ENCODE peak calls at places on chromosomes 13 and 19, in four cellular contexts. S, T, U and M are unnamed samples.

GRCh38 chr13:105139380-105140285 is 1395.8 kb downstream of the EFNB2 start:
- DNase-seq in S (peak), U (peak), T (no peak), M (peak)

GRCh38 chr13:111425326-111425725 is 104.9 kb downstream of the TEX29 start:
- DNase-seq in U (no peak), T (no peak), S (no peak), M (no peak)

GRCh38 chr13:34458756-34459462 is 483.2 kb upstream of the NBEA start:
- DNase-seq in T (no peak), U (no peak), S (no peak), M (no peak)

GRCh38 chr13:44142911-44143665 is 230.5 kb upstream of the SERP2 start:
- DNase-seq in S (no peak), T (no peak), U (no peak), M (no peak)

GRCh38 chr19:45468159-45468651 is 409 bp downstream of the FOSB start:
- DNase-seq in U (peak), S (no peak), T (no peak), M (no peak)

GRCh38 chr19:11381535-11382369 is 2.4 kb downstream of the EPOR start:
- DNase-seq in S (no peak), U (peak), T (peak), M (peak)

GRCh38 chr19:47107201-47107952 is 6.2 kb downstream of the ZC3H4 start:
- DNase-seq in S (no peak), U (peak), T (no peak), M (no peak)

GRCh38 chr19:8302357-8302691 is 5.8 kb downstream of the CD320 start:
- DNase-seq in T (peak), U (peak), S (no peak), M (no peak)

GRCh38 chr19:4844348-4845179 is 13.1 kb upstream of the TICAM1 start:
- DNase-seq in U (no peak), T (no peak), S (no peak), M (no peak)

GRCh38 chr13:25879466-25879865 is 172.3 kb downstream of the SHISA2 start:
- DNase-seq in U (no peak), S (no peak), T (no peak), M (no peak)

GRCh38 chr13:67283602-67284001 is 53.5 kb upstream of the PCDH9 start:
- DNase-seq in U (no peak), T (no peak), S (no peak), M (no peak)

GRCh38 chr13:100389617-100390016 is 199.0 kb downstream of the GGACT start:
- DNase-seq in T (no peak), S (no peak), U (no peak), M (no peak)

GRCh38 chr13:100789968-100790367 is 115.4 kb upstream of the TMTC4 start:
- DNase-seq in U (no peak), T (no peak), S (no peak), M (no peak)

GRCh38 chr13:90233933-90234672 is 1113.4 kb upstream of the MIR17HG start:
- DNase-seq in U (no peak), S (no peak), T (no peak), M (no peak)

GRCh38 chr19:29290853-29291252 is 77.9 kb upstream of the UQCRFS1 start:
- DNase-seq in S (no peak), U (no peak), T (no peak), M (no peak)

GRCh38 chr19:13195678-13196077 is 45.5 kb downstream of the IER2 start:
- DNase-seq in U (peak), S (no peak), T (peak), M (peak)

GRCh38 chr19:46608581-46609345 is 7.6 kb downstream of the CALM3 start:
- DNase-seq in S (no peak), U (no peak), T (no peak), M (peak)

GRCh38 chr13:48564046-48564445 is 31.2 kb upstream of the RCBTB2 start:
- DNase-seq in U (no peak), S (no peak), T (no peak), M (no peak)

GRCh38 chr19:49017666-49018351 is 918 bp upstream of the LHB start:
- DNase-seq in U (peak), T (peak), S (no peak), M (peak)

GRCh38 chr13:40204246-40204645 is 462.2 kb downstream of the FOXO1 start:
- DNase-seq in S (no peak), U (no peak), T (no peak), M (no peak)

GRCh38 chr13:51556740-51557139 is 27.5 kb upstream of the WDFY2 start:
- DNase-seq in U (no peak), S (no peak), T (no peak), M (no peak)

GRCh38 chr13:66778461-66778860 is 451.7 kb downstream of the PCDH9 start:
- DNase-seq in T (no peak), U (no peak), S (no peak), M (no peak)

GRCh38 chr19:19077103-19077502 is 13.3 kb downstream of the SLC25A42 start:
- DNase-seq in S (no peak), T (no peak), U (no peak), M (no peak)